ENCODE peak calls at places on chromosomes 1 and 21, in seven cellular contexts. F, V, N, J, K, I and C are unnamed samples.

GRCh38 chr21:26845066-26845749 is at the start of gene ADAMTS1:
- DNase-seq in F (peak; percentile 95), V (no peak), N (no peak), J (no peak), K (peak; percentile 23), I (peak; percentile 91), C (peak; percentile 95)

GRCh38 chr1:201309420-201309819 is 26.1 kb downstream of the PKP1 start:
- DNase-seq in F (peak; percentile 88), V (peak; percentile 18), N (peak; percentile 93), J (no peak), K (no peak), I (peak; percentile 34), C (peak; percentile 93)

GRCh38 chr1:171140466-171140865 is 44.6 kb upstream of the FMO2 start:
- DNase-seq in F (no peak), V (no peak), N (no peak), J (no peak), K (no peak), I (peak; percentile 43), C (no peak)

GRCh38 chr1:47423872-47424271 is 7.8 kb downstream of the FOXE3 start:
- DNase-seq in F (no peak), V (no peak), N (no peak), J (no peak), K (no peak), I (no peak), C (no peak)

GRCh38 chr1:219038398-219038797 is 135.3 kb upstream of the LYPLAL1 start:
- DNase-seq in F (no peak), V (no peak), N (no peak), J (no peak), K (no peak), I (no peak), C (no peak)

GRCh38 chr1:93567255-93567918 is 114.2 kb downstream of the BCAR3 start:
- DNase-seq in F (peak; percentile 90), V (no peak), N (no peak), J (peak; percentile 88), K (no peak), I (no peak), C (no peak)

GRCh38 chr1:110927484-110928075 is 36.1 kb downstream of the LRIF1 start:
- DNase-seq in F (no peak), V (no peak), N (no peak), J (no peak), K (no peak), I (no peak), C (no peak)

GRCh38 chr1:234231061-234231892 is 142.0 kb upstream of the COA6 start:
- DNase-seq in F (no peak), V (no peak), N (no peak), J (no peak), K (no peak), I (no peak), C (peak; percentile 28)

GRCh38 chr1:46735708-46736324 is 16.9 kb upstream of the EFCAB14 start:
- DNase-seq in F (peak; percentile 81), V (no peak), N (no peak), J (peak; percentile 26), K (no peak), I (no peak), C (peak; percentile 86)

GRCh38 chr1:28540651-28541050 is 12.2 kb upstream of the TRNAU1AP start:
- DNase-seq in F (no peak), V (no peak), N (no peak), J (no peak), K (no peak), I (no peak), C (no peak)

GRCh38 chr1:183039985-183040447 is 16.8 kb downstream of the LAMC1 start:
- DNase-seq in F (no peak), V (peak; percentile 87), N (peak; percentile 91), J (peak; percentile 85), K (no peak), I (no peak), C (peak; percentile 31)

GRCh38 chr1:119372493-119373086 is 4.0 kb downstream of the HAO2 start:
- DNase-seq in F (peak; percentile 87), V (no peak), N (no peak), J (no peak), K (no peak), I (no peak), C (peak; percentile 90)

GRCh38 chr1:204348722-204349121 is 11.0 kb downstream of the PLEKHA6 start:
- DNase-seq in F (peak; percentile 89), V (no peak), N (no peak), J (no peak), K (no peak), I (no peak), C (peak; percentile 94)

GRCh38 chr1:56451491-56451890 is 127.9 kb downstream of the PLPP3 start:
- DNase-seq in F (peak; percentile 81), V (no peak), N (no peak), J (no peak), K (no peak), I (no peak), C (peak; percentile 45)

GRCh38 chr1:192592981-192593683 is 17.6 kb downstream of the RGS1 start:
- DNase-seq in F (no peak), V (no peak), N (no peak), J (no peak), K (no peak), I (no peak), C (no peak)

GRCh38 chr1:231937013-231937754 is 310.6 kb downstream of the DISC1 start:
- DNase-seq in F (peak; percentile 52), V (no peak), N (no peak), J (no peak), K (no peak), I (no peak), C (peak; percentile 72)

GRCh38 chr1:238558156-238558555 is 667.4 kb upstream of the ZP4 start:
- DNase-seq in F (no peak), V (no peak), N (no peak), J (peak; percentile 79), K (no peak), I (no peak), C (no peak)

GRCh38 chr1:1776672-1777393 is 1.4 kb downstream of the NADK start:
- DNase-seq in F (peak; percentile 41), V (no peak), N (no peak), J (no peak), K (no peak), I (no peak), C (no peak)